ENCODE peak calls at places on chromosomes 6 and 20, in four cellular contexts. D is PC-9; T is mammary epithelial cell; X is CD4-positive, alpha-beta memory T cell. S is an unnamed sample. For H3K4me1 and H3K9me3, the result is how much of the 10 kb centered on the place peaks cover.

GRCh38 chr6:82568290-82568993 is 204.8 kb downstream of the TPBG start:
- DNase-seq in X (no peak), T (no peak), D (no peak), S (no peak)

GRCh38 chr6:124870611-124871201 is 91.5 kb upstream of the RNF217 start:
- DNase-seq in D (no peak), X (no peak), T (peak), S (no peak)

GRCh38 chr6:166565084-166565651 is 21.3 kb downstream of the RAMACL start:
- DNase-seq in T (no peak), D (no peak), X (no peak), S (no peak)

GRCh38 chr6:25052181-25052580 is 116.4 kb upstream of the RIPOR2 start:
- DNase-seq in D (peak), T (peak), X (no peak), S (no peak)

GRCh38 chr20:56957737-56958553 is 308.5 kb downstream of the BMP7 start:
- DNase-seq in D (no peak), X (no peak), T (no peak), S (no peak)

GRCh38 chr20:47708953-47709833 is 76.1 kb downstream of the SULF2 start:
- DNase-seq in D (no peak), X (no peak), T (no peak), S (no peak)

GRCh38 chr6:117497237-117497636 is 14.8 kb downstream of the DCBLD1 start:
- DNase-seq in T (no peak), X (no peak), D (no peak), S (no peak)

GRCh38 chr6:54194067-54194466 is 82.8 kb downstream of the MLIP start:
- DNase-seq in X (no peak), D (no peak), T (peak), S (no peak)

GRCh38 chr20:63087236-63087871 is 80.6 kb upstream of the BHLHE23 start:
- DNase-seq in T (no peak), D (no peak), X (no peak), S (no peak)

GRCh38 chr6:41747256-41748101 is at the start of gene PGC:
- DNase-seq in D (no peak), T (peak), X (no peak), S (no peak)

GRCh38 chr6:48078092-48078491 is 32.9 kb downstream of the PTCHD4 start:
- DNase-seq in D (no peak), X (no peak), T (peak), S (no peak)

GRCh38 chr6:149476789-149477455 is 7.9 kb downstream of the ZC3H12D start:
- DNase-seq in T (no peak), X (no peak), D (no peak), S (no peak)

GRCh38 chr6:123215211-123215610 is 219.2 kb downstream of the CLVS2 start:
- DNase-seq in X (no peak), T (no peak), D (no peak), S (no peak)

GRCh38 chr6:150667977-150668716 is 68.5 kb downstream of the PLEKHG1 start:
- DNase-seq in X (no peak), D (peak), T (peak), S (no peak)

GRCh38 chr20:20360464-20360863 is 7.4 kb upstream of the INSM1 start:
- DNase-seq in D (peak), T (peak), X (peak), S (no peak)

GRCh38 chr6:46022110-46022948 is 6.7 kb upstream of the CLIC5 start:
- DNase-seq in D (no peak), X (no peak), T (no peak), S (no peak)

GRCh38 chr6:111918825-111919224 is 45.6 kb upstream of the FYN start:
- DNase-seq in T (no peak), X (no peak), D (no peak), S (no peak)

DNA sequence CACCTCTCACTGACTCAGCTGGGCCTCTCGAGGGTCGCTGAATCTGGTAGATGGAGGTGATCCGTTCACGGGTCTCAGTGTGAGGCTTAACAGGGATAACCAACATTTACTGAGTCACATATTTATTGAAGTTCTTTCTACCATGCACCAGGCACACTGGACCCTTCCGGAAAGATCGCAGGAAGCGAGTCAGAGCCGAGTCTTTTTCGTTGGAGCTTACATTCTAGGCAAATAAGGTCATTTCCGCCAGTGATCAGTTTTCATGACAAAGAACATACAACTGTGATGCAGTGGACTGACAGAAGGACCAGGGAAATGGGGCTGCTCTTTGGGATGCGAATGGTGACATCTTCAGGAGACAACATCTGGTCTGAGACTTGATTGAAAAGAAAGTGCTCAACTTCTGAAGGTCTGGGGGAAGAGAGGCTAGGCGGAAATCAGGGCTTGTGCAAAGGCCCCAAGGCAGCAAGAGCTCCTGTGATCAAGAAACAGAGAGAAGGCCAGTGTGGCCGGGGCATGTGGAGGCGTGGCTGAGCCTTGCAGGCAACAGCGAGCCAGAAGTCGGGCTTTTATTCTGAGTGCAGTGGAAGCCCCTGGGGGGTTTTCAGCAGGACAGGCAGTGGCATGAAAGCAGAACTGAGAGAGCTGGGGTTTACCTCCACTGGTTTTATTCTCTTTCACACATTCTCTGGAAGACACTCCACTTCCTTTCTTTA is 56.7 kb downstream of the APCDD1L start:
- DNase-seq in T (peak), D (no peak), X (no peak), S (no peak)
- H3K4me1 ChIP-seq in T (under half), D (under half), X (under half), S (under half)

GRCh38 chr6:129680633-129681032 is 29.3 kb downstream of the ARHGAP18 start:
- DNase-seq in T (no peak), D (no peak), X (no peak), S (no peak)

GRCh38 chr6:129679250-129679649 is 30.7 kb downstream of the ARHGAP18 start:
- DNase-seq in X (no peak), T (no peak), D (no peak), S (no peak)

GRCh38 chr6:129678463-129678862 is 31.5 kb downstream of the ARHGAP18 start:
- DNase-seq in D (no peak), X (no peak), T (no peak), S (no peak)

GRCh38 chr6:129677634-129678325 is 32.2 kb downstream of the ARHGAP18 start:
- DNase-seq in X (no peak), T (no peak), D (no peak), S (no peak)

DNA sequence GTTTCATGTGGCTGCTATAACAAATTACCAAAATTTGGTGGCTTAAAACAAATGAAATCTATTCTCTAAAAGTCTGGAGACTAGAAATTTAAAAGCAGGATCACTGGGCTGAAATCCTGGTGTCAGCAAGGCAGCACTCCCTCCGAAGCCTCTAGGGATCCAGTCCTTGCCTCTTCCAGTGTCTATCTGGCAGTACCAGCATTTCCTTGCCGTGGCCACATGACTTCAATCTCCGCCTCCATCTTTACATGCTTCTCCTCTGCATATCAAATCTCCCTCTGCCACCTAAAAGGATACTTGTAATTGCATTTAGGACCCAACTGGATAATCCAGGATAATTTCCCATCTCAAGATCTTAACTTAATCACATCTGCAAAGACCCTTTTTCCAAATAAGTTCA is 30.2 kb downstream of the ARHGAP18 start:
- DNase-seq in X (no peak), T (no peak), D (no peak), S (no peak)
- H3K9me3 ChIP-seq in X (under half), T (under half), D (under half), S (under half)

GRCh38 chr20:59318201-59318790 is 17.9 kb downstream of the EDN3 start:
- DNase-seq in D (no peak), X (no peak), T (no peak), S (no peak)
- H3K27ac ChIP-seq in D (no peak), X (no peak), T (no peak), S (no peak)

GRCh38 chr6:31271641-31272357 is at the start of gene HLA-C:
- DNase-seq in D (peak), X (peak), T (peak), S (peak)
- H3K4me1 ChIP-seq in D (under half), X (half or more), T (under half), S (under half)

GRCh38 chr6:100457251-100457990 is 7.3 kb downstream of the SIM1 start:
- DNase-seq in D (no peak), X (no peak), T (no peak), S (no peak)

GRCh38 chr6:100458841-100459154 is 5.9 kb downstream of the SIM1 start:
- DNase-seq in T (no peak), X (no peak), D (no peak), S (no peak)

GRCh38 chr6:100460650-100461204 is 4.0 kb downstream of the SIM1 start:
- DNase-seq in T (no peak), D (no peak), X (no peak), S (no peak)

GRCh38 chr6:100461273-100461919 is 3.3 kb downstream of the SIM1 start:
- DNase-seq in D (no peak), X (no peak), T (no peak), S (no peak)

GRCh38 chr6:100459291-100459690 is 5.4 kb downstream of the SIM1 start:
- DNase-seq in X (no peak), D (no peak), T (no peak), S (no peak)
- H3K9me3 ChIP-seq in X (under half), D (under half), T (under half), S (under half)

DNA sequence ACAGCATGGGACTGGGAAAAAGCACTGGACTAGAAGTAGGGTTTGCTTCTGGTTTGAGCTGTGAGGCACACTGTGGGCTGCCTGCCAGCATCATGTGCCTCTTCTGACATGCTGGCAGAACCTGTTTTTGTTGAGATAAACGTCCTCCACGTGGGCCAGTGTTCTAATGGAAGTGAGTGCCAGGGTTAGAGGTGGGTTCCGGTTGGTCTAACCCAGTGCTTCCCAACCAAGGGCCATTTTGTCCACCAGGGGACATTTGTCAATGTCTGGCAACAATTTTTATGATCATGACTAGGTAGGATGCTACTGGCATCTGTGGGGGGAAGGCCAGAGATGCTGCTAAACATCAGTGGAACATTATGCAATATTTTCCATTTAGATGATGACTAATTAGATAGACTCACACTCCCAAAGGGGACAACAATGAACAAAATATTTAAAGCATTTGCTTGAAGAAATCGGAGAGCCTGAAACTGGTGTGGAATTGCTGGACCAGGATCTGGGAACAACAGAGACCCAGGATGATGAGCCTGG is 7.8 kb upstream of the APMAP start:
- DNase-seq in T (peak), D (peak), X (no peak), S (no peak)
- H3K27ac ChIP-seq in T (no peak), D (peak), X (no peak), S (no peak)